ENCODE peak calls at places on chromosomes 1 and 21, in four cellular contexts. X, G, E and Z are unnamed samples.

GRCh38 chr1:160206421-160207117 is 1.4 kb downstream of the PEA15 start:
- DNase-seq in E (no peak), X (peak), G (no peak), Z (no peak)

GRCh38 chr1:18166341-18166740 is 58.7 kb downstream of the IGSF21 start:
- DNase-seq in E (no peak), X (no peak), G (no peak), Z (no peak)

GRCh38 chr1:201171063-201172036 is 17.1 kb upstream of the TMEM9 start:
- DNase-seq in X (peak), G (no peak), E (peak), Z (peak)

GRCh38 chr21:35506352-35506751 is 457.2 kb upstream of the RUNX1 start:
- DNase-seq in X (no peak), E (no peak), G (no peak), Z (no peak)

GRCh38 chr1:18147672-18148071 is 40.1 kb downstream of the IGSF21 start:
- DNase-seq in G (no peak), X (no peak), E (no peak), Z (no peak)

GRCh38 chr1:92538048-92538412 is 51.3 kb upstream of the GFI1 start:
- DNase-seq in X (no peak), G (no peak), E (no peak), Z (no peak)

GRCh38 chr1:198042168-198042567 is 114.6 kb upstream of the NEK7 start:
- DNase-seq in G (no peak), E (no peak), X (no peak), Z (no peak)

GRCh38 chr1:115426271-115426771 is 88.3 kb upstream of the NGF start:
- DNase-seq in E (no peak), X (peak), G (no peak), Z (no peak)

GRCh38 chr1:241944300-241944699 is 13.3 kb upstream of the BECN2 start:
- DNase-seq in G (no peak), X (no peak), E (no peak), Z (no peak)

GRCh38 chr1:85091647-85092295 is 43.5 kb upstream of the MCOLN3 start:
- DNase-seq in E (no peak), G (no peak), X (no peak), Z (no peak)

GRCh38 chr21:32270748-32271147 is 8.1 kb downstream of the MIS18A start:
- DNase-seq in E (no peak), G (no peak), X (no peak), Z (no peak)

GRCh38 chr1:161251579-161251978 is 7.0 kb upstream of the PCP4L1 start:
- DNase-seq in X (no peak), E (no peak), G (no peak), Z (no peak)

GRCh38 chr1:39899611-39900538 is 1.8 kb downstream of the MYCL start:
- DNase-seq in E (no peak), X (no peak), G (no peak), Z (no peak)

GRCh38 chr21:32991299-32991850 is 34.4 kb upstream of the OLIG2 start:
- DNase-seq in G (no peak), E (no peak), X (no peak), Z (no peak)

GRCh38 chr1:94275116-94275515 is 37.7 kb upstream of the ARHGAP29 start:
- DNase-seq in G (no peak), X (no peak), E (no peak), Z (no peak)